ENCODE peak calls at places on chromosomes 16 and 17, in ten cellular contexts. One of them, this sample, is unnamed.

GRCh38 chr16:12557808-12558207 is 245.9 kb downstream of the CPPED1 start:
- DNase-seq in lung: no peak
- DNase-seq in GM13977: no peak
- DNase-seq in stimulated activated CD4-positive, alpha-beta T cell treated with anti-CD3 and anti-CD28 coated beads, TNF-alpha, amount 100 ng/mL, for 4 hours: no peak
- DNase-seq in H54: no peak
- DNase-seq in heart left ventricle: peak
- DNase-seq in HL-60: no peak
- DNase-seq in suprapubic skin: no peak
- DNase-seq in Right ventricle myocardium superior: no peak
- DNase-seq in neural progenitor cell: peak
- DNase-seq in this sample: no peak

GRCh38 chr17:7632492-7632894 is 2.6 kb downstream of the SHBG start:
- DNase-seq in HL-60: no peak
- DNase-seq in H54: no peak
- DNase-seq in lung: no peak
- DNase-seq in heart left ventricle: no peak
- DNase-seq in Right ventricle myocardium superior: no peak
- DNase-seq in stimulated activated CD4-positive, alpha-beta T cell treated with anti-CD3 and anti-CD28 coated beads, TNF-alpha, amount 100 ng/mL, for 4 hours: no peak
- DNase-seq in neural progenitor cell: peak
- DNase-seq in suprapubic skin: no peak
- DNase-seq in GM13977: peak
- DNase-seq in this sample: no peak

GRCh38 chr17:82470065-82470464 is 11.5 kb downstream of the NARF start:
- DNase-seq in GM13977: no peak
- DNase-seq in lung: no peak
- DNase-seq in neural progenitor cell: no peak
- DNase-seq in suprapubic skin: no peak
- DNase-seq in stimulated activated CD4-positive, alpha-beta T cell treated with anti-CD3 and anti-CD28 coated beads, TNF-alpha, amount 100 ng/mL, for 4 hours: no peak
- DNase-seq in H54: no peak
- DNase-seq in HL-60: no peak
- DNase-seq in heart left ventricle: no peak
- DNase-seq in Right ventricle myocardium superior: no peak
- DNase-seq in this sample: no peak

GRCh38 chr16:7405166-7405565 is 72.5 kb downstream of the RBFOX1 start:
- DNase-seq in neural progenitor cell: peak
- DNase-seq in suprapubic skin: no peak
- DNase-seq in GM13977: no peak
- DNase-seq in stimulated activated CD4-positive, alpha-beta T cell treated with anti-CD3 and anti-CD28 coated beads, TNF-alpha, amount 100 ng/mL, for 4 hours: no peak
- DNase-seq in H54: no peak
- DNase-seq in HL-60: no peak
- DNase-seq in heart left ventricle: peak
- DNase-seq in Right ventricle myocardium superior: peak
- DNase-seq in lung: peak
- DNase-seq in this sample: peak

GRCh38 chr16:11107781-11108465 is 148.1 kb downstream of the SOCS1 start:
- DNase-seq in suprapubic skin: no peak
- DNase-seq in heart left ventricle: no peak
- DNase-seq in neural progenitor cell: no peak
- DNase-seq in stimulated activated CD4-positive, alpha-beta T cell treated with anti-CD3 and anti-CD28 coated beads, TNF-alpha, amount 100 ng/mL, for 4 hours: no peak
- DNase-seq in lung: no peak
- DNase-seq in H54: no peak
- DNase-seq in GM13977: no peak
- DNase-seq in Right ventricle myocardium superior: no peak
- DNase-seq in HL-60: no peak
- DNase-seq in this sample: no peak

GRCh38 chr17:54971147-54971546 is 2.6 kb downstream of the STXBP4 start:
- DNase-seq in GM13977: no peak
- DNase-seq in H54: no peak
- DNase-seq in HL-60: no peak
- DNase-seq in suprapubic skin: no peak
- DNase-seq in neural progenitor cell: no peak
- DNase-seq in stimulated activated CD4-positive, alpha-beta T cell treated with anti-CD3 and anti-CD28 coated beads, TNF-alpha, amount 100 ng/mL, for 4 hours: no peak
- DNase-seq in heart left ventricle: no peak
- DNase-seq in Right ventricle myocardium superior: no peak
- DNase-seq in lung: no peak
- DNase-seq in this sample: no peak

GRCh38 chr17:1491406-1492248 is 859 bp downstream of the MYO1C start:
- DNase-seq in suprapubic skin: no peak
- DNase-seq in GM13977: peak
- DNase-seq in heart left ventricle: peak
- DNase-seq in lung: peak
- DNase-seq in HL-60: no peak
- DNase-seq in stimulated activated CD4-positive, alpha-beta T cell treated with anti-CD3 and anti-CD28 coated beads, TNF-alpha, amount 100 ng/mL, for 4 hours: no peak
- DNase-seq in H54: peak
- DNase-seq in Right ventricle myocardium superior: peak
- DNase-seq in neural progenitor cell: peak
- DNase-seq in this sample: peak

GRCh38 chr16:22347100-22347820 is 27.2 kb downstream of the CDR2 start:
- DNase-seq in stimulated activated CD4-positive, alpha-beta T cell treated with anti-CD3 and anti-CD28 coated beads, TNF-alpha, amount 100 ng/mL, for 4 hours: no peak
- DNase-seq in heart left ventricle: peak
- DNase-seq in H54: no peak
- DNase-seq in HL-60: no peak
- DNase-seq in Right ventricle myocardium superior: peak
- DNase-seq in lung: no peak
- DNase-seq in neural progenitor cell: no peak
- DNase-seq in suprapubic skin: no peak
- DNase-seq in GM13977: no peak
- DNase-seq in this sample: no peak

GRCh38 chr16:87457724-87458423 is 35.0 kb downstream of the ZCCHC14 start:
- DNase-seq in HL-60: no peak
- DNase-seq in Right ventricle myocardium superior: no peak
- DNase-seq in GM13977: peak
- DNase-seq in heart left ventricle: no peak
- DNase-seq in H54: peak
- DNase-seq in stimulated activated CD4-positive, alpha-beta T cell treated with anti-CD3 and anti-CD28 coated beads, TNF-alpha, amount 100 ng/mL, for 4 hours: no peak
- DNase-seq in neural progenitor cell: no peak
- DNase-seq in lung: no peak
- DNase-seq in suprapubic skin: no peak
- DNase-seq in this sample: no peak